ENCODE peak calls at places on chromosomes 12 and 14, in four cellular contexts. C, N, J and W are unnamed samples.

GRCh38 chr12:124422142-124422569 is 127.3 kb downstream of the RFLNA start:
- DNase-seq in C (no peak), N (peak), J (no peak), W (no peak)

GRCh38 chr14:64952598-64953309 is 10.2 kb upstream of the GPX2 start:
- DNase-seq in C (no peak), N (no peak), J (no peak), W (peak)

GRCh38 chr12:45912774-45913173 is 77.6 kb downstream of the SCAF11 start:
- DNase-seq in C (no peak), N (no peak), J (no peak), W (no peak)

GRCh38 chr14:101554991-101555668 is 6.2 kb upstream of the DIO3 start:
- DNase-seq in C (no peak), N (no peak), J (no peak), W (no peak)

GRCh38 chr12:34405286-34406227 is 383.3 kb downstream of the ALG10 start:
- DNase-seq in C (no peak), N (peak), J (no peak), W (no peak)

GRCh38 chr14:32657081-32657480 is 281.6 kb upstream of the NPAS3 start:
- DNase-seq in C (peak), N (no peak), J (no peak), W (peak)

GRCh38 chr14:35949933-35950332 is 123.8 kb downstream of the BRMS1L start:
- DNase-seq in C (no peak), N (no peak), J (no peak), W (peak)

GRCh38 chr14:73743431-73743931 is 29.3 kb upstream of the PNMA1 start:
- DNase-seq in C (no peak), N (peak), J (no peak), W (no peak)

GRCh38 chr12:89752331-89752730 is 43.7 kb upstream of the ATP2B1 start:
- DNase-seq in C (no peak), N (no peak), J (no peak), W (no peak)

GRCh38 chr14:24613241-24613640 is 3.8 kb upstream of the GZMH start:
- DNase-seq in C (no peak), N (no peak), J (no peak), W (no peak)

GRCh38 chr12:132824053-132824452 is 4.6 kb downstream of the GOLGA3 start:
- DNase-seq in C (peak), N (no peak), J (no peak), W (no peak)

GRCh38 chr14:69673099-69673498 is 61.7 kb downstream of the SUSD6 start:
- DNase-seq in C (no peak), N (no peak), J (no peak), W (no peak)

GRCh38 chr12:45273717-45274271 is 57.9 kb downstream of the ANO6 start:
- DNase-seq in C (peak), N (no peak), J (no peak), W (peak)

GRCh38 chr12:19998968-19999792 is 369.2 kb upstream of the PDE3A start:
- DNase-seq in C (no peak), N (no peak), J (no peak), W (no peak)
- H2AK5ac ChIP-seq in C (no peak), N (no peak), J (no peak), W (no peak)

DNA sequence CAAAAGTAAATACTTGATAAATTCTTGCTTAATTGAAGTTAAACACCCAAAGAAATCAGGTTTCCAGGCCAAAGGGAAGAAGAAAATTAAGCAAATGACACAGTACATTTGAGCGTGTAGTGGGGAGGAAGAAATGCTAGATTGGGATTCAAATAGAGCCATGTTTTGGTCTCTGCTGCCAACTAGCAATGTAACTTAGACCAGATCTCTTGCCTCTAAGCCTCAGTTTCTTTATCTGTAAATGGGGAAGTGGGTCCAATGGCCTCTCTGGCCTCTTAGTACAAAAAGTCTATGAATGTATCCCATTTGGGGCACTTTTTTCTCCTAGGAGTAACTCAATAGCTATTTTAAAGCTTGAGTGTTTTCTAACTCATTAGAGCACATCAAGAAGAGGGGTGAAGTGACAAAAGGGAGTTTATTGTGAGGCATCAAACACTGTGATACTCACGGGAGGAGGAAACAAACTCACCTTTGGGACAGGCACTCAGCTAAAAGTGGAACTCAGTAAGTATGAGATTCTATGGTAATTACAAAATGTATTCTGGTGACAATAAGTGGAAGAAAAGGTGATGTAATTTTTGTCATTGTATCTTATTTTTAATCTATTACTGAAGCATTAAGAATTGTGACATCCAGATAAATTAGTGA is 55.8 kb downstream of the DAD1 start:
- DNase-seq in C (no peak), N (no peak), J (no peak), W (no peak)
- H3K56ac ChIP-seq in C (no peak), N (no peak), J (no peak), W (no peak)

GRCh38 chr12:98329589-98329988 is 185.8 kb upstream of the TMPO start:
- DNase-seq in C (no peak), N (no peak), J (no peak), W (no peak)

GRCh38 chr12:98325003-98325402 is 190.4 kb upstream of the TMPO start:
- DNase-seq in C (no peak), N (no peak), J (no peak), W (no peak)

GRCh38 chr12:98332626-98333025 is 182.8 kb upstream of the TMPO start:
- DNase-seq in C (no peak), N (no peak), J (no peak), W (no peak)

DNA sequence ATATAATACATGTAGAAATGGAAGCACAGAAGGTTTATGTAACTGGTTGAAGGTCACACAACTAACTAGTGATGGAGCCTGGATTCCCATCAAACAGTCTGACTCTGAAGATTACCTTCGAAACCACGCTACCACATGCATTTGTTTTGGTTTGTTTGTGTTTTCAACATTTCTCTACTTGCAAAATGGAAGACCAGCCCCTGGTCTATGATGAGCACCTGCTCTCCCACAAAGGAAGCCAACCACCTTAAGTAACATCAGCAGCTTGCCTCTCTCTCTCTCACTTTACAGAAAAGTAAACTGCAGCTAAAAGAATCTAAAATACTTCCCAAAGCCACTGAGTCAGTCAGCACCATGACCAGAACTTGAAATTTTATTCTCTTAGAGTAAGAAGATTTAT is 186.9 kb upstream of the TMPO start:
- DNase-seq in C (no peak), N (no peak), J (no peak), W (no peak)
- H4K8ac ChIP-seq in C (no peak), N (no peak), J (no peak), W (no peak)

DNA sequence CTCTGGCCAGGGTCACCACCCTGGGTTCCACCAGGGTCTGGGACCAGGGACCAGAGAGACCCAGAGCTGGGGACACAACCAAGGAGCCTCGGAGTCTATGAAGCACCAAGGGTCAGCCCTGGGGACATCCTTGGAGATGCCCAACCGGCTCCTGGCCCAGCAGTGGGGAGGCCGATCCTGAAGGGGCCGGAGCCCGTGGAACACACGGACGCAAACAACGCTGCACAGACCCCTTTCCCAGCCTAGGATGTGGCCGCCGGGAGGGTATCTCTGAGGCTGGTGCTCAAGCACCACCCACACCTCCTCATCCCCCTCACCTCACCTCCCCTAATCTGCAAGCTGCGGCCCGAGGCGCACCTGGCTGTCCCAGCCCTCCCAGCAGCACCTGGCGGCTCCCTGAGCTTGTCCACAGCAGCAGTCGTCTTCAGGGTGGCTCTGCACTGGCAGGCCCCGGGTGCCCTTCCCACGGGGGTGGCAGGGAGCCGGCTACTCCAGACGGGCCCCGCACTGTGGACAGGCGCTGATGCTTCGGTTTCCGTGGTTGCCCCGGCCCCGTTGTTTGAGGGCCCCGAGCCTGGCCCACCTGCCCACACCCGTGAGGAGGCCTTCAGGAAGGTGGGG is 146.8 kb upstream of the C14orf180 start:
- DNase-seq in C (no peak), N (peak), J (no peak), W (no peak)
- H2AK5ac ChIP-seq in C (no peak), N (no peak), J (no peak), W (no peak)

GRCh38 chr12:113933201-113933786 is 32.8 kb downstream of the RBM19 start:
- DNase-seq in C (peak), N (no peak), J (no peak), W (peak)

GRCh38 chr12:113932411-113933196 is 33.5 kb downstream of the RBM19 start:
- DNase-seq in C (peak), N (no peak), J (no peak), W (peak)

GRCh38 chr12:113934946-113935345 is 31.2 kb downstream of the RBM19 start:
- DNase-seq in C (no peak), N (no peak), J (no peak), W (no peak)

GRCh38 chr12:113935459-113935858 is 30.7 kb downstream of the RBM19 start:
- DNase-seq in C (no peak), N (no peak), J (no peak), W (no peak)

GRCh38 chr12:113934060-113934829 is 31.9 kb downstream of the RBM19 start:
- DNase-seq in C (no peak), N (no peak), J (no peak), W (no peak)
- H3K56ac ChIP-seq in C (no peak), N (no peak), J (no peak), W (no peak)

GRCh38 chr14:48690349-48690748 is 895.8 kb downstream of the RPS29 start:
- DNase-seq in C (peak), N (no peak), J (no peak), W (peak)
- H4K8ac ChIP-seq in C (no peak), N (no peak), J (no peak), W (no peak)